ENCODE peak calls at places on chromosomes 4 and X, in eight cellular contexts. U, R, L, N, P, G, F and Q are unnamed samples.
A peak's percentile ranks its signal among the peaks of the same experiment; 100 is the strongest.

GRCh38 chrX:150028692-150029091 is 90.4 kb upstream of the EOLA2 start:
- DNase-seq in U (no peak), R (no peak), L (no peak), N (no peak), P (no peak), G (no peak), F (no peak), Q (no peak)

GRCh38 chrX:130637591-130637990 is 235.8 kb downstream of the RBMX2 start:
- DNase-seq in U (no peak), R (no peak), L (no peak), N (no peak), P (no peak), G (no peak), F (no peak), Q (no peak)

GRCh38 chr4:16106956-16107355 is 23.1 kb upstream of the PROM1 start:
- DNase-seq in U (no peak), R (no peak), L (no peak), N (no peak), P (no peak), G (no peak), F (no peak), Q (no peak)

GRCh38 chrX:13427441-13428054 is 107.7 kb upstream of the ATXN3L start:
- DNase-seq in U (no peak), R (no peak), L (no peak), N (no peak), P (no peak), G (peak; percentile 1), F (no peak), Q (no peak)

GRCh38 chr4:40280586-40280985 is 54.5 kb upstream of the CHRNA9 start:
- DNase-seq in U (no peak), R (no peak), L (no peak), N (no peak), P (no peak), G (no peak), F (no peak), Q (no peak)

GRCh38 chrX:23901805-23902204 is 5.9 kb downstream of the APOO start:
- DNase-seq in U (peak; percentile 90), R (peak; percentile 22), L (peak; percentile 70), N (no peak), P (peak; percentile 45), G (peak; percentile 81), F (peak; percentile 54), Q (peak; percentile 8)

GRCh38 chrX:85930099-85930498 is 117.3 kb downstream of the CHM start:
- DNase-seq in U (peak; percentile 16), R (no peak), L (no peak), N (no peak), P (no peak), G (no peak), F (no peak), Q (no peak)

GRCh38 chrX:114774691-114775090 is 190.8 kb downstream of the HTR2C start:
- DNase-seq in U (peak; percentile 11), R (no peak), L (peak; percentile 6), N (no peak), P (no peak), G (no peak), F (no peak), Q (no peak)

GRCh38 chr4:184994623-184995010 is 23.7 kb upstream of the HELT start:
- DNase-seq in U (no peak), R (no peak), L (no peak), N (no peak), P (no peak), G (no peak), F (no peak), Q (no peak)

GRCh38 chrX:153564047-153564606 is 34.8 kb downstream of the CCNQ start:
- DNase-seq in U (peak; percentile 23), R (no peak), L (no peak), N (peak; percentile 49), P (no peak), G (no peak), F (no peak), Q (no peak)

GRCh38 chrX:151801980-151802379 is 67.4 kb downstream of the CNGA2 start:
- DNase-seq in U (no peak), R (peak; percentile 17), L (no peak), N (no peak), P (no peak), G (peak; percentile 8), F (no peak), Q (no peak)

GRCh38 chr4:81378398-81378797 is 93.3 kb downstream of the RASGEF1B start:
- DNase-seq in U (no peak), R (no peak), L (no peak), N (no peak), P (no peak), G (no peak), F (no peak), Q (no peak)

GRCh38 chrX:136438192-136438591 is 49.6 kb upstream of the BRS3 start:
- DNase-seq in U (no peak), R (no peak), L (no peak), N (no peak), P (no peak), G (no peak), F (no peak), Q (no peak)

GRCh38 chr4:168666531-168666930 is 169.7 kb downstream of the PALLD start:
- DNase-seq in U (no peak), R (no peak), L (peak; percentile 75), N (no peak), P (no peak), G (no peak), F (no peak), Q (no peak)

DNA sequence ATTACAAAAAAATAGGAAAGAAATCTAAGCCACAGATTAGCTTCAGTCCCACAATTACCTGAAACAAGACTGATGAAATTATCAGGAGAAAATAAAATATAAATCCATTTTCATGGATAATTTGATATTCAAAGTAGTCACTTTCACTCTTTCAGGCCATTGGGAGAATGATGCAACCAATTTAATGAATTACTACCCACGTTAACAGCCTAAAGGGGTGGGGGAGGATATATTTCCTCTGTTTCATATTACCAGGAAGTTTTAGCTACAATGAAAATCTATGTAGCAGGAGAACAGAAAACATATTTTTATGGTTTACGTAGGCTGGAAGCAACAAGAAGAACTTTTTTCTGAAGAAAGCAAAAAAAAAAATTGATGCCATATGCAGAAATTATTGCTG is 101.0 kb downstream of the CXXC4 start:
- DNase-seq in U (no peak), R (no peak), L (no peak), N (no peak), P (no peak), G (no peak), F (no peak), Q (no peak)
- H3K4me3 ChIP-seq in U (no peak overlapping the region), R (no peak overlapping the region), L (no peak overlapping the region), N (no peak overlapping the region), P (no peak overlapping the region), G (no peak overlapping the region), F (no peak overlapping the region), Q (no peak overlapping the region)

DNA sequence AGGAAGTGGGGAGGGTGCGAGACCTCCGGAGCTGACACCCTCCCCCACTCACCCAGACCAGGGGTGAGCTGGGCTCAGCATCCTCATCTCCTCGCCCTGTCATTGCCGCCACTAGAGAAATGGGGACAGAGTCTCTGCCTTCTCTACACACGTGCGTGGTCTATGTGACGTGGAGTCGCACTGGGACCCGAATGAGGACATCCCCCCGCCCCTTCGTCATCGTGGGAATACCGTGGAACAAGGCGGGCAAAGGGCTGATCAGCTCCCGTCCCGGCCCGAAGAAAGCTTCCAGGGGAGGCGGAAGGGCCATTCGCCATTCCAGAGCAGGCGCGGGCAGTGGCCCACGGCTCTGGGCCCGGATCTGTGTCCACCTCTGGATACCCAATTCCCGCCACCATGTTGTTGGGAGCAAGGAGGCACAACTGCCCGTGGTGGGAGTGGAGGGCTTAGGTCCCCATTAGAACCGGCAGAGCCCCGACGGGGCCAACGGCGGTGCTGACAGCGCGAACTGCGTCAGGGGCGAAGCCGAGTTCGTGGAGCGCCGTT is 12.0 kb downstream of the HMX1 start:
- DNase-seq in U (no peak), R (no peak), L (no peak), N (no peak), P (no peak), G (no peak), F (no peak), Q (no peak)
- H3K27me3 ChIP-seq in U (peaks cover 97% of the 10 kb centered on the region), R (peaks cover 32% of the 10 kb centered on the region), L (peaks cover 93% of the 10 kb centered on the region), N (peaks cover 3% of the 10 kb centered on the region), P (peaks cover 12% of the 10 kb centered on the region), G (peaks cover 98% of the 10 kb centered on the region), F (peaks cover 19% of the 10 kb centered on the region), Q (peaks cover 6% of the 10 kb centered on the region)

DNA sequence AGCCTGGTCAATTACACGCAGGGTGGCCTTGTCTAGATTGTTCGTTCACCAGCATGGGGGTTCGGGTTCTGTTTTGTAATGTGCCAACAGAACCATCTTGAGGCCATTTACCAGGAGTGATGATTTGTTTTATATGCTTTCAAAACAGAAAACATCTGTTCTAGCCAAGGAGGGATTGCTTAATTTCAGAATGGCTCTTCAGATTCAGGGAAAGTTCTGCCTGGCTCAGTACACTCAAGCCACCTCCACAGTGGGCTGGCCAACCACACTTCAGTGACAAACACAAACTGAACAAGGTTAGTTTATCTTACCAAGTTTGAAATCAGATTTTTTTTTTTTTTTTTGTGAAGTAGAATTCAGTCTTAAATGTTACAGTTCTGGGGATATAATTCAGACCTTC is 23.2 kb downstream of the SMS start:
- DNase-seq in U (no peak), R (no peak), L (no peak), N (no peak), P (no peak), G (no peak), F (no peak), Q (no peak)
- H3K4me3 ChIP-seq in U (no peak overlapping the region), R (no peak overlapping the region), L (no peak overlapping the region), N (no peak overlapping the region), P (no peak overlapping the region), G (no peak overlapping the region), F (no peak overlapping the region), Q (no peak overlapping the region)

DNA sequence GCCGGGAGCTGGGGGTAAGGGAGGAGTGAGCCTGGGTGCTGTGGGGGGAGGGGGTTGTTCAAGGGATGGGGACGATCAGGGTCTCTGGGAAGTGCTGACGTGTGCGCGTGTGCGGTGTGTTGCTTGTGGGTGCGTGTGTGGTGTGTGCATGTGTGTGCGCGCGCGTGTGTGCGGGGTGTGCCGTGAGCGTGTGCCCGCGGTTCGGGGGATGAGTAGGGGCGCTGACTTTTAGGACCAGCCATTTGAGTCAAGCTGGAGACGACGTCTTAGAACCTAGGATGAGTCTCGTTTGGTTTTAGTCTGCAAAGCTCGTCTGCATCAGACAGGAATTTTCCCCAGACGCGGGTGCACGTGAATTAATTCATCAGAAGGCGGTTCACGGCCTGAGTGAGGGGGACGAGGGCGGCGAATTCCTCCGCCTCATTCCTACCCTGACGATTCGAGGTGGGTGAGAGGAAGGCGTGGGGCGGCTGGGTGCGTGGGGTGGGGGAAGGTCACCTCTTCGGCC is 950 bp upstream of the TMEM271 start:
- DNase-seq in U (no peak), R (no peak), L (no peak), N (no peak), P (no peak), G (no peak), F (no peak), Q (no peak)
- H3K27me3 ChIP-seq in U (peaks cover 80% of the 10 kb centered on the region), R (peaks cover 67% of the 10 kb centered on the region), L (peaks cover 13% of the 10 kb centered on the region), N (no peaks in the 10 kb centered on the region), P (peaks cover 32% of the 10 kb centered on the region), G (peaks cover 54% of the 10 kb centered on the region), F (peaks cover 4% of the 10 kb centered on the region), Q (peaks cover 16% of the 10 kb centered on the region)

GRCh38 chr4:1170156-1170804 is 2.1 kb downstream of the SPON2 start:
- DNase-seq in U (no peak), R (no peak), L (no peak), N (no peak), P (no peak), G (no peak), F (no peak), Q (no peak)
- H3K4me3 ChIP-seq in U (no peak overlapping the region), R (no peak overlapping the region), L (no peak overlapping the region), N (no peak overlapping the region), P (peak overlapping the region; percentile 45), G (no peak overlapping the region), F (no peak overlapping the region), Q (no peak overlapping the region)